ENCODE peak calls at places on chromosomes 5 and 9, in ten cellular contexts. I is head of caudate nucleus; C is GM04503; H is endothelial cell; P is dorsolateral prefrontal cortex; G is amniotic stem cell; K is NCI-H510A treated with DMSO at 0.1 percent for 48 hours; X is GDM1; V is omental fat pad; Q is activated CD4-positive, alpha-beta T cell treated with anti-CD3 and anti-CD28 coated beads, Interleukin-2, amount 50 U/mL, for 48 hours. R is an unnamed sample.

GRCh38 chr5:154985126-154985525 is 28.4 kb upstream of the KIF4B start:
- DNase-seq in G (no peak), I (no peak), H (no peak), C (no peak), P (no peak), V (no peak), X (no peak), Q (no peak), K (no peak), R (no peak)

GRCh38 chr5:111235635-111236034 is 11.5 kb downstream of the CAMK4 start:
- DNase-seq in V (no peak), Q (no peak), C (no peak), G (no peak), H (no peak), K (no peak), X (no peak), P (no peak), I (no peak), R (no peak)

GRCh38 chr9:130264414-130265350 is 878 bp upstream of the HMCN2 start:
- DNase-seq in C (no peak), G (no peak), X (no peak), K (no peak), I (no peak), P (no peak), Q (no peak), H (no peak), V (no peak), R (no peak)

GRCh38 chr9:35570709-35571108 is 34.4 kb upstream of the TESK1 start:
- DNase-seq in I (no peak), H (no peak), K (no peak), C (no peak), V (no peak), Q (peak; percentile 69), X (no peak), P (no peak), G (no peak), R (no peak)

GRCh38 chr9:131418143-131419028 is 24.5 kb downstream of the PRRC2B start:
- DNase-seq in I (no peak), Q (no peak), X (no peak), G (no peak), P (peak; percentile 58), H (peak; percentile 40), V (no peak), K (peak; percentile 95), C (no peak), R (no peak)

GRCh38 chr9:120693609-120694008 is 20.7 kb downstream of the MEGF9 start:
- DNase-seq in G (no peak), K (no peak), X (no peak), P (no peak), V (no peak), C (no peak), Q (no peak), I (no peak), H (no peak), R (no peak)

GRCh38 chr5:32639943-32640342 is 54.6 kb downstream of the SUB1 start:
- DNase-seq in H (no peak), C (no peak), P (no peak), G (no peak), V (no peak), X (no peak), Q (no peak), K (no peak), I (no peak), R (no peak)

GRCh38 chr5:144201578-144201977 is 30.9 kb downstream of the KCTD16 start:
- DNase-seq in Q (no peak), K (no peak), C (no peak), X (no peak), P (no peak), I (no peak), G (no peak), V (no peak), H (no peak), R (no peak)

GRCh38 chr5:139383993-139384590 is 995 bp upstream of the SLC23A1 start:
- DNase-seq in H (no peak), G (no peak), P (no peak), C (no peak), K (no peak), X (no peak), V (no peak), Q (no peak), I (no peak), R (no peak)

GRCh38 chr9:94139672-94140417 is 55.6 kb downstream of the PTPDC1 start:
- DNase-seq in P (no peak), C (peak; percentile 89), K (no peak), X (no peak), V (peak; percentile 67), G (peak; percentile 89), I (no peak), Q (no peak), H (no peak), R (no peak)

GRCh38 chr5:67315082-67315801 is 118.6 kb upstream of the CD180 start:
- DNase-seq in P (peak; percentile 84), G (peak; percentile 48), V (no peak), H (no peak), K (no peak), I (peak; percentile 91), Q (no peak), X (no peak), C (no peak), R (peak; percentile 84)

GRCh38 chr9:122849546-122849945 is 21.2 kb upstream of the PDCL start:
- DNase-seq in Q (no peak), V (no peak), I (no peak), X (no peak), P (no peak), H (no peak), K (no peak), G (no peak), C (no peak), R (no peak)

GRCh38 chr5:170362625-170363024 is 26.5 kb downstream of the KCNMB1 start:
- DNase-seq in P (no peak), G (no peak), K (no peak), H (no peak), V (no peak), X (no peak), Q (no peak), C (no peak), I (no peak), R (no peak)

GRCh38 chr5:114243281-114243982 is 118.4 kb upstream of the KCNN2 start:
- DNase-seq in H (no peak), C (no peak), X (no peak), G (peak; percentile 75), P (no peak), I (no peak), K (no peak), Q (no peak), V (no peak), R (no peak)

GRCh38 chr9:119436261-119436660 is 67.0 kb upstream of the BRINP1 start:
- DNase-seq in X (no peak), I (no peak), V (no peak), G (no peak), K (no peak), P (no peak), Q (no peak), H (no peak), C (no peak), R (no peak)

GRCh38 chr9:32378993-32379729 is 5.3 kb upstream of the ACO1 start:
- DNase-seq in H (peak; percentile 55), Q (peak; percentile 15), V (no peak), G (peak; percentile 67), P (no peak), X (peak; percentile 40), C (peak; percentile 39), I (peak; percentile 58), K (peak; percentile 61), R (no peak)

GRCh38 chr9:110835404-110835803 is 166.8 kb downstream of the MUSK start:
- DNase-seq in I (no peak), K (no peak), H (no peak), G (peak; percentile 59), X (no peak), C (peak; percentile 80), P (no peak), V (no peak), Q (no peak), R (no peak)

GRCh38 chr9:134130503-134131375 is 5.1 kb upstream of the WDR5 start:
- DNase-seq in C (no peak), X (no peak), P (no peak), G (no peak), V (no peak), I (no peak), H (no peak), Q (no peak), K (peak; percentile 26), R (no peak)

GRCh38 chr9:124870723-124871122 is 8.8 kb downstream of the ARPC5L start:
- DNase-seq in P (no peak), X (no peak), K (no peak), I (no peak), Q (no peak), H (no peak), C (no peak), G (no peak), V (no peak), R (no peak)

GRCh38 chr5:160926428-160926827 is 74.4 kb upstream of the ATP10B start:
- DNase-seq in P (no peak), C (no peak), G (no peak), K (peak; percentile 72), H (no peak), I (peak; percentile 26), Q (no peak), X (no peak), V (no peak), R (no peak)

GRCh38 chr5:148687871-148688270 is 33.5 kb upstream of the HTR4 start:
- DNase-seq in Q (no peak), C (no peak), X (no peak), V (no peak), G (no peak), P (no peak), I (no peak), K (no peak), H (no peak), R (no peak)

R was measured in substantia nigra.